ENCODE peak calls at places on chromosomes 2 and 18, in four cellular contexts. X is left ventricle myocardium inferior, Y is nephron progenitor cell, L is choroid plexus epithelial cell. B is an unnamed sample.

GRCh38 chr18:3689091-3689490 is 239.1 kb downstream of the TGIF1 start:
- DNase-seq in X (no peak), L (peak; percentile 59), Y (no peak), B (no peak)

GRCh38 chr2:118607663-118608062 is 239.8 kb downstream of the EN1 start:
- DNase-seq in L (no peak), X (no peak), Y (no peak), B (no peak)

GRCh38 chr2:50492452-50492851 is 539.5 kb downstream of the NRXN1 start:
- DNase-seq in L (peak; percentile 78), X (no peak), Y (peak; percentile 35), B (peak; percentile 39)

GRCh38 chr2:101113441-101114267 is 37.5 kb downstream of the TBC1D8 start:
- DNase-seq in X (no peak), Y (no peak), L (peak; percentile 97), B (peak; percentile 16)

GRCh38 chr2:12397861-12398260 is 318.9 kb upstream of the TRIB2 start:
- DNase-seq in Y (no peak), L (no peak), X (no peak), B (no peak)

GRCh38 chr2:23420840-23421476 is 36.0 kb downstream of the KLHL29 start:
- DNase-seq in X (no peak), L (no peak), Y (no peak), B (no peak)

GRCh38 chr18:28177828-28178635 is 1.1 kb upstream of the CDH2 start:
- DNase-seq in L (peak; percentile 30), Y (peak; percentile 88), X (peak; percentile 71), B (peak; percentile 58)

GRCh38 chr18:58064406-58064998 is 20.5 kb downstream of the NEDD4L start:
- DNase-seq in X (no peak), Y (no peak), L (no peak), B (no peak)

GRCh38 chr2:127000937-127001336 is 102.2 kb downstream of the TEX51 start:
- DNase-seq in Y (no peak), L (peak; percentile 40), X (no peak), B (no peak)

GRCh38 chr2:49954074-49954473 is 799.8 kb upstream of the FSHR start:
- DNase-seq in X (no peak), L (no peak), Y (no peak), B (no peak)

GRCh38 chr2:139366659-139367058 is 586.5 kb upstream of the NXPH2 start:
- DNase-seq in L (no peak), X (no peak), Y (no peak), B (no peak)

GRCh38 chr2:63589148-63589972 is 597 bp downstream of the MDH1 start:
- DNase-seq in Y (no peak), L (no peak), X (no peak), B (no peak)

GRCh38 chr18:79156330-79156729 is 87.1 kb downstream of the ATP9B start:
- DNase-seq in X (no peak), Y (no peak), L (no peak), B (no peak)

GRCh38 chr2:109411648-109412325 is 202.0 kb downstream of the SEPTIN10 start:
- DNase-seq in L (no peak), Y (no peak), X (no peak), B (no peak)

GRCh38 chr2:30325542-30326328 is 94.4 kb downstream of the LBH start:
- DNase-seq in Y (no peak), L (no peak), X (no peak), B (no peak)

GRCh38 chr2:191486584-191487320 is 191.2 kb upstream of the NABP1 start:
- DNase-seq in L (peak; percentile 98), X (no peak), Y (no peak), B (peak; percentile 98)

GRCh38 chr2:98899041-98899702 is 36.9 kb downstream of the CRACDL start:
- DNase-seq in Y (no peak), L (no peak), X (no peak), B (no peak)

GRCh38 chr2:46377287-46377605 is 80.0 kb downstream of the EPAS1 start:
- DNase-seq in Y (no peak), X (no peak), L (no peak), B (no peak)

GRCh38 chr18:50460062-50460461 is 85.2 kb downstream of the SKA1 start:
- DNase-seq in X (no peak), L (no peak), Y (no peak), B (no peak)

GRCh38 chr18:64618390-64618789 is 469.5 kb upstream of the LINC00305 start:
- DNase-seq in L (no peak), Y (no peak), X (no peak), B (no peak)

GRCh38 chr2:150832686-150833085 is 345.2 kb upstream of the RND3 start:
- DNase-seq in X (no peak), L (no peak), Y (no peak), B (peak; percentile 18)

GRCh38 chr2:64021578-64021977 is 2.4 kb upstream of the VPS54 start:
- DNase-seq in X (no peak), Y (no peak), L (peak; percentile 41), B (no peak)

GRCh38 chr2:197705912-197706838 is 1.0 kb downstream of the MARS2 start:
- DNase-seq in Y (peak; percentile 8), X (peak; percentile 26), L (no peak), B (no peak)

GRCh38 chr2:62435720-62436119 is 70.3 kb downstream of the TMEM17 start:
- DNase-seq in L (no peak), Y (no peak), X (no peak), B (no peak)

GRCh38 chr2:120896126-120896525 is 160.5 kb downstream of the GLI2 start:
- DNase-seq in L (no peak), X (no peak), Y (no peak), B (no peak)

GRCh38 chr2:59025157-59025757 is 784.1 kb upstream of the FANCL start:
- DNase-seq in Y (peak; percentile 72), X (peak; percentile 23), L (peak; percentile 63), B (no peak)

GRCh38 chr2:181998045-181998444 is 12.4 kb downstream of the PPP1R1C start:
- DNase-seq in X (no peak), L (no peak), Y (no peak), B (no peak)

GRCh38 chr18:45449761-45450227 is 165.5 kb upstream of the SLC14A2 start:
- DNase-seq in Y (no peak), L (peak; percentile 45), X (peak; percentile 58), B (no peak)

GRCh38 chr2:171227066-171227782 is 66.5 kb upstream of the TLK1 start:
- DNase-seq in X (no peak), Y (no peak), L (peak; percentile 10), B (peak; percentile 23)

GRCh38 chr2:28702887-28703286 is 48.7 kb upstream of the PPP1CB start:
- DNase-seq in L (no peak), X (no peak), Y (no peak), B (no peak)

GRCh38 chr2:165450141-165450540 is 19.4 kb upstream of the CSRNP3 start:
- DNase-seq in L (peak; percentile 21), Y (no peak), X (no peak), B (no peak)

GRCh38 chr2:171289938-171290480 is 129.3 kb upstream of the TLK1 start:
- DNase-seq in X (no peak), L (no peak), Y (no peak), B (no peak)

GRCh38 chr2:183284606-183285005 is 160.4 kb downstream of the NUP35 start:
- DNase-seq in X (no peak), Y (no peak), L (peak; percentile 68), B (peak; percentile 87)

GRCh38 chr2:16644204-16644925 is 21.3 kb downstream of the CYRIA start:
- DNase-seq in X (no peak), Y (no peak), L (peak; percentile 14), B (no peak)

GRCh38 chr2:115171751-115172150 is 729.3 kb downstream of the DPP10 start:
- DNase-seq in X (no peak), Y (no peak), L (no peak), B (no peak)
- TF ChIP-seq CTCF in X (no peak), Y (no peak), L (no peak), B (no peak)

DNA sequence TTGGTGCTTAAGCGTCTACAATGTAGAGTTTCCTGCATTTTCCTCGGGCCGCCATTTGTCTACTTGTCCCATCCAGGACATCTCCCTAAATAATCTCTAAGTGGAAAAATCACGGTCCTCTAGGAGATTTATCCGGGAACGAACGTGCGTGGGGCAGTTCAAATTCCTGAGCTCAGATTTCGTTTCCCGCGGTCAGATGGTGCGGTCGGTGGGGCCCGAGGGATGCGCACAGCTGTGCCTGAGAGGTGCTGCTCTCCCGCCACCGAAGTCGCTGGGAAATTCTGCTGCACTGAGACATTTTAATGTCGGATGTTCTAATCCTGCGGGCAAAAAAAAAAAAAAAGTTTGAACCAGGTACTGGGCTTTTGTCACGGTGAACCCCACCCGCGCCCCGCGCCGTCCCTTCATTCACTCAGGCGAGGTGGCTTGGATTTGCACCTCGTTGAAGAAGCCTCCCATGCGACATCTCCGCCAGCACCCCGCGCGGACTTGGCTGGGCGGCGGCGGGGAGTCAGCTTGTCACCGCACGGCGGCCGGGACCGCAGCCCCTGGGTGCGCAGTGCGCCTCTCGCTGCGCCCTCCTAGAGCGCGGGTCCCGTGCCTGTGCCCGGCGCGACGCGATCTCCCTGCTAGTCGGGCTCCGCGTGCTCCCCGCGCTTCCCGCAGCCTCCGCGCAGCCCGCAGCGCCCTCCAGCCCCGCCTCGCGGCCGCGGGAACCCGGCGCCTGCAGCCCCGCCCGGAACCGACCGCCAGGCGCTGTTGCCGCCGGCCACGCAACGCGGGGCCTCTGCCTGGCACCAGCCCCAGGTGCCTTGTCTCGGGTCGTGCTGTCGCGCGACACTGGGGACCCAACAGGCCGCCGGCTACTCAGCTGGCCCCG is 192.0 kb upstream of the TCF4 start:
- DNase-seq in L (peak; percentile 26), X (peak; percentile 44), Y (peak; percentile 75), B (no peak)
- TF ChIP-seq CTCF in L (peak; percentile 20), X (peak; percentile 59), Y (no peak), B (peak; percentile 64)

GRCh38 chr2:172861632-172862031 is 126.0 kb downstream of the RAPGEF4 start:
- DNase-seq in X (no peak), L (no peak), Y (no peak), B (no peak)

GRCh38 chr2:172864182-172864581 is 128.5 kb downstream of the RAPGEF4 start:
- DNase-seq in X (peak; percentile 44), L (peak; percentile 76), Y (peak; percentile 61), B (no peak)

GRCh38 chr2:172862077-172862476 is 126.4 kb downstream of the RAPGEF4 start:
- DNase-seq in X (no peak), Y (no peak), L (no peak), B (no peak)

GRCh38 chr2:172863341-172863740 is 127.7 kb downstream of the RAPGEF4 start:
- DNase-seq in L (no peak), X (no peak), Y (no peak), B (no peak)

DNA sequence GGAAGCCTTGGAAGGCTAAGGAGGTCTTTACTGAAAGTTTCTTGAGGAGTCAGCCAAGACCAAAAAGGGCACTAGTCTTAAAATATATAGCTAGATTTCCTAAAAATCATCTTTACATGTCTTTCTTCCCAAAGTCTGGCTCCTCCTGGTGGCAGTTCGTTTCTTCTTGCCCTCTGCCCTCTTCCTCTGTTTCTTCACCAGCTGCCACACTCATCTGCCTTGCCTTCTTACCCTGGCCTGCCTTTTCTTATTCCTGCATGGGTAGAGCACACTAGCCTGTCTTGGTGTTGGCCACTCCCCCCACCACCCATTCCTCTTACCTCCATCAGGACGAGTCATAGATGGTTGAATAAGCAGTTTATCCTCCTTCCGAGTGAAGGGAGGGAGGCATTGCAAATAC is 129.8 kb downstream of the RAPGEF4 start:
- DNase-seq in L (no peak), X (no peak), Y (no peak), B (peak; percentile 6)
- TF ChIP-seq CTCF in L (peak; percentile 49), X (no peak), Y (no peak), B (peak; percentile 77)

DNA sequence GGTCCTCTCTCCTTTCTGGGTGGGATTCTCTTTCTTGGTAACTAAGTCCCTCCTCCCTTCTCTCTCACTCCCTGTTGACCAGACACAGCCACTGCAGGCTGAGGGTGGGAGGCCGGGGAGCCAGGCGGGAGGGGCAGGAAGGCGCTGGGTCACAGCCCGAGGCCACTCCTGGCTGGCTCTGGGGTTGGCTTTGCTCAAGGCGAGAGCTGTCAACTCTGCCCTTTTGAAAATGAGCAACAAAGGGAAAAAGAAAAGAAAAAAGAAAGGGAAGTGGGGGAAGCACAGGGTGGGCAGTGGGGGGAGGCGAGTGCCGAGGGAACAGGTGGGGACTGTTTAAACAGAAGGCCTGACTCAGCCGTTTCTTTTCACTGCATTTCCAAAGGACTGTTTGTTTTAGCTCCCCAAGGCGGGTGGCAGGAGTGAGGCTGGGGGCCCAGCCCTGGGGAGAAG is 70.5 kb upstream of the IGFBP5 start:
- DNase-seq in Y (peak; percentile 69), L (no peak), X (peak; percentile 33), B (no peak)
- TF ChIP-seq CTCF in Y (no peak), L (no peak), X (peak; percentile 37), B (no peak)

B was measured in HFFc6.